ENCODE peak calls at places on chromosomes 2 and 18, in eight cellular contexts. G is A549, T is activated B cell treated with CpG ODN at 0.5 μM for 24 hours, N is tibial nerve, Q is GM20000, F is upper lobe of right lung, O is GM13976, R is right atrium auricular region. K is an unnamed sample.

GRCh38 chr2:215664847-215665525 is 229.1 kb upstream of the FN1 start:
- DNase-seq in N (no peak), T (no peak), R (no peak), G (peak; percentile 51), Q (peak; percentile 20), F (no peak), O (peak; percentile 27), K (peak; percentile 72)

GRCh38 chr18:45910405-45911023 is 56.6 kb downstream of the EPG5 start:
- DNase-seq in O (peak; percentile 71), G (peak; percentile 46), N (peak; percentile 18), Q (peak; percentile 59), T (peak; percentile 23), R (no peak), F (no peak), K (peak; percentile 3)

GRCh38 chr2:15946983-15947382 is 6.6 kb downstream of the MYCN start:
- DNase-seq in T (no peak), N (no peak), G (no peak), O (no peak), R (no peak), F (no peak), Q (no peak), K (no peak)

GRCh38 chr2:73877071-73877802 is 15.6 kb upstream of the ACTG2 start:
- DNase-seq in T (no peak), F (no peak), G (no peak), R (no peak), Q (no peak), N (no peak), O (no peak), K (no peak)

GRCh38 chr2:163210430-163210918 is 371.9 kb upstream of the KCNH7 start:
- DNase-seq in F (no peak), T (no peak), G (no peak), Q (no peak), O (no peak), N (no peak), R (no peak), K (no peak)

GRCh38 chr2:98412751-98413445 is 31.8 kb upstream of the INPP4A start:
- DNase-seq in G (peak; percentile 54), R (no peak), O (peak; percentile 60), F (no peak), N (peak; percentile 69), Q (peak; percentile 70), T (no peak), K (peak; percentile 44)

GRCh38 chr2:216775043-216775453 is 79.7 kb upstream of the IGFBP5 start:
- DNase-seq in T (no peak), G (peak; percentile 8), N (peak; percentile 45), R (peak; percentile 88), Q (no peak), F (no peak), O (no peak), K (peak; percentile 86)

GRCh38 chr2:82875891-82876290 is 1583.2 kb downstream of the SUCLG1 start:
- DNase-seq in Q (no peak), N (no peak), T (no peak), O (no peak), F (no peak), R (no peak), G (no peak), K (no peak)

GRCh38 chr2:143451622-143452021 is 322.4 kb downstream of the ARHGAP15 start:
- DNase-seq in N (no peak), T (no peak), Q (no peak), G (no peak), O (no peak), R (no peak), F (no peak), K (no peak)

GRCh38 chr18:36454258-36454657 is 156.7 kb downstream of the FHOD3 start:
- DNase-seq in N (no peak), F (no peak), T (no peak), O (no peak), R (no peak), G (no peak), Q (no peak), K (no peak)

GRCh38 chr2:42819160-42819559 is 26.8 kb upstream of the HAAO start:
- DNase-seq in Q (no peak), O (no peak), F (no peak), R (no peak), N (no peak), G (no peak), T (no peak), K (no peak)

GRCh38 chr18:28404721-28405120 is 227.8 kb upstream of the CDH2 start:
- DNase-seq in F (no peak), R (no peak), Q (no peak), G (no peak), O (no peak), N (no peak), T (no peak), K (no peak)

GRCh38 chr2:28802975-28803429 is 7.6 kb upstream of the SPDYA start:
- DNase-seq in Q (no peak), G (no peak), T (no peak), N (no peak), F (no peak), O (no peak), R (no peak), K (no peak)

GRCh38 chr2:234288974-234289455 is 207.9 kb downstream of the ARL4C start:
- DNase-seq in F (peak; percentile 80), T (peak; percentile 50), O (peak; percentile 57), G (peak; percentile 33), Q (peak; percentile 52), R (peak; percentile 70), N (peak; percentile 85), K (no peak)

GRCh38 chr18:52465391-52465790 is 125.4 kb downstream of the DCC start:
- DNase-seq in G (no peak), O (no peak), T (no peak), R (no peak), Q (no peak), N (no peak), F (no peak), K (no peak)

GRCh38 chr18:26482567-26482966 is 65.8 kb downstream of the KCTD1 start:
- DNase-seq in Q (no peak), O (no peak), R (peak; percentile 43), F (no peak), T (no peak), N (no peak), G (no peak), K (no peak)

GRCh38 chr2:133885847-133886246 is 317.6 kb upstream of the NCKAP5 start:
- DNase-seq in O (no peak), T (no peak), Q (no peak), F (peak; percentile 66), R (no peak), N (no peak), G (no peak), K (no peak)

GRCh38 chr2:101559576-101559975 is 84.7 kb upstream of the RFX8 start:
- DNase-seq in F (no peak), O (no peak), G (no peak), R (no peak), Q (no peak), T (no peak), N (no peak), K (no peak)

GRCh38 chr2:207131634-207132418 is 33.9 kb downstream of the KLF7 start:
- DNase-seq in O (no peak), Q (no peak), N (no peak), R (no peak), F (no peak), T (no peak), G (no peak), K (no peak)

GRCh38 chr18:46113751-46114150 is 9.6 kb downstream of the HAUS1 start:
- DNase-seq in Q (no peak), R (no peak), F (no peak), G (no peak), O (no peak), N (no peak), T (no peak), K (no peak)

GRCh38 chr18:69002233-69002632 is 204.4 kb downstream of the CCDC102B start:
- DNase-seq in O (no peak), F (no peak), R (no peak), Q (no peak), N (no peak), T (no peak), G (no peak), K (no peak)

GRCh38 chr18:68676913-68677312 is 38.0 kb downstream of the TMX3 start:
- DNase-seq in O (no peak), Q (no peak), N (no peak), F (no peak), R (no peak), G (no peak), T (no peak), K (no peak)

GRCh38 chr2:150135223-150135883 is 352.1 kb downstream of the RND3 start:
- DNase-seq in T (no peak), R (no peak), Q (no peak), F (no peak), N (no peak), O (no peak), G (no peak), K (peak; percentile 89)
- TF ChIP-seq CTCF in T (no peak), R (no peak), Q (no peak), F (no peak), N (no peak), O (no peak), G (no peak), K (no peak)

DNA sequence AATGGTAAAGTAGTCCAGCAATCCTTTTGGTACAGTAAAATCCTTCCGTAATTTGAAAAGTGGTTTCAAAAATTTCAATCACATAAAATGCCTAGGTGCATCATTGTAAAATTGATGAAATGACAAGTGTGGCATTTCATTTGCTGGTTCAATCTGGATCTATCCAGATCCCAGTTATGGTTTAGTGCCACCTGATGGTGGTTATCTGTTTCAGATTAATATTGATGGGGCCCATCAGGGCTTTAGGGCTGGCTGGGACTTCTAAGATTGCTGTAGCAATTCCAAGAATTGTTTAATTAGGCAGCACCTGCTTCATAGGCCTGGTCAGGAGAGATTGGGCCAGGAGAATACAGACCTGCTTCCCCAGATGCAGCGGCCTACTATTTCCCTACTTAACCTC is 55.5 kb upstream of the PIK3C3 start:
- DNase-seq in G (no peak), F (no peak), R (no peak), Q (no peak), T (no peak), N (no peak), O (no peak), K (no peak)
- TF ChIP-seq CTCF in G (no peak), F (no peak), R (no peak), Q (no peak), T (no peak), N (no peak), O (no peak), K (no peak)

GRCh38 chr2:166627893-166628292 is 133.8 kb upstream of the SCN7A start:
- DNase-seq in N (no peak), R (no peak), T (no peak), G (no peak), F (peak; percentile 13), O (no peak), Q (no peak), K (no peak)
- TF ChIP-seq CTCF in N (no peak), R (peak; percentile 41), T (no peak), G (no peak), F (no peak), O (no peak), Q (no peak), K (no peak)

DNA sequence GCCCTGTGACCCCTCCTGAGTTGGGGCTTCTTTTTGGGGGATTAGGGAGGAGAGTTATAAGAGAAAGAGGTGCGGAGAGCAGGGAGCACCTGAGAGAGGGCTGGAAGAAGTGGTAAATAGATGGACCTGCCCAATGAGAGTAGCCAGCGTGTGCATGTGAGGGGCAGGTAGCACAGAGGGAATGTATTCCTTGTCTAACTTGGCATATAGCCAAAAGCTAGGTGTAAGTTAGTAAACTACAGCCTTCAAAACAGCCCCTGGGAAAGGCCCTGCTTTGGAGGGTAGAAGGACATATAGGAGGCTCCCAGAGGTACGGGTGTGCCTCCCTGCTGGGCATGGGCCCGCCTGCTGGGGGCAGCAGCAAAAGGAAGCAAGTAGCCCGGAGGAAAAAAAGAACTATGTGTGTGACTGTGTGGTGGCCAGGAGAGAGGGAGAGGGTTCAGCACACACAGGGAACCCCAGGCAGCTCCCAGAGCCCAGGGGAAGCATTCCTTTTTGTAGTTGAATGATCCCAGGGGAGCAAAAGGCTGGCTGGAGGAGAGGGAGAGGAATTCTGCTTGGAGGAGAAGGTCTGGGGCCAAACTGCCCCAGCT is 48.0 kb downstream of the TCF7L1 start:
- DNase-seq in G (no peak), F (no peak), Q (no peak), R (no peak), T (no peak), N (no peak), O (no peak), K (no peak)
- TF ChIP-seq CTCF in G (no peak), F (peak; percentile 15), Q (no peak), R (peak; percentile 39), T (no peak), N (no peak), O (no peak), K (peak; percentile 48)